ENCODE peak calls at places on chromosomes 2 and 18, in five cellular contexts. O is epithelial cell of esophagus, W is NCI-H774, S is NCI-H1417, Y is Right ventricle myocardium inferior. F is an unnamed sample.

GRCh38 chr2:83686863-83687262 is 772.2 kb downstream of the SUCLG1 start:
- DNase-seq in W (no peak), Y (no peak), O (peak), S (no peak), F (no peak)

GRCh38 chr18:41657189-41657588 is 297.8 kb upstream of the PIK3C3 start:
- DNase-seq in O (no peak), Y (no peak), S (no peak), W (no peak), F (no peak)

GRCh38 chr2:197628043-197628500 is 47.3 kb downstream of the RFTN2 start:
- DNase-seq in O (peak), W (no peak), S (no peak), Y (no peak), F (no peak)

GRCh38 chr2:215705771-215706261 is 269.9 kb upstream of the FN1 start:
- DNase-seq in W (no peak), S (no peak), O (no peak), Y (no peak), F (no peak)

GRCh38 chr2:73202156-73203054 is at the start of gene NOTO:
- DNase-seq in Y (no peak), W (no peak), S (no peak), O (peak), F (no peak)

GRCh38 chr2:160606336-160606735 is 112.7 kb upstream of the RBMS1 start:
- DNase-seq in O (no peak), S (no peak), W (no peak), Y (no peak), F (no peak)

GRCh38 chr2:88184762-88185161 is 14.6 kb downstream of the THNSL2 start:
- DNase-seq in O (no peak), S (no peak), Y (no peak), W (no peak), F (no peak)

GRCh38 chr2:21467910-21468309 is 344.1 kb downstream of the TDRD15 start:
- DNase-seq in S (no peak), W (no peak), O (no peak), Y (no peak), F (no peak)

GRCh38 chr2:138985881-138986280 is 205.7 kb upstream of the NXPH2 start:
- DNase-seq in O (no peak), W (no peak), S (no peak), Y (no peak), F (no peak)

GRCh38 chr2:88711331-88711730 is 19.9 kb downstream of the RPIA start:
- DNase-seq in W (no peak), S (no peak), O (no peak), Y (no peak), F (no peak)

GRCh38 chr2:15023231-15023630 is 390.7 kb downstream of the LRATD1 start:
- DNase-seq in S (no peak), W (no peak), O (peak), Y (no peak), F (no peak)

GRCh38 chr2:226086190-226086589 is 686.7 kb downstream of the NYAP2 start:
- DNase-seq in Y (no peak), W (no peak), O (no peak), S (no peak), F (no peak)

GRCh38 chr2:144996225-144996795 is 476.4 kb upstream of the ZEB2 start:
- DNase-seq in O (no peak), Y (no peak), W (no peak), S (no peak), F (no peak)

GRCh38 chr2:195473802-195474201 is 183.2 kb upstream of the SLC39A10 start:
- DNase-seq in S (no peak), W (no peak), Y (no peak), O (no peak), F (no peak)

GRCh38 chr18:72848534-72849237 is 19.1 kb downstream of the NETO1 start:
- DNase-seq in S (no peak), W (no peak), Y (no peak), O (peak), F (no peak)

GRCh38 chr18:31042391-31043181 is at the start of gene DSC3:
- DNase-seq in W (no peak), O (peak), S (no peak), Y (peak), F (peak)

GRCh38 chr2:236748801-236749200 is 179.2 kb downstream of the ACKR3 start:
- DNase-seq in W (no peak), O (no peak), S (no peak), Y (no peak), F (no peak)

GRCh38 chr18:74918276-74918675 is 290.7 kb downstream of the PTGR3 start:
- DNase-seq in Y (no peak), W (no peak), O (peak), S (no peak), F (no peak)

GRCh38 chr2:16548036-16548435 is 117.6 kb downstream of the CYRIA start:
- DNase-seq in S (no peak), O (no peak), W (no peak), Y (no peak), F (no peak)

GRCh38 chr2:235468978-235469694 is 24.7 kb upstream of the AGAP1 start:
- DNase-seq in S (peak), O (peak), Y (no peak), W (no peak), F (no peak)

GRCh38 chr2:196063773-196064172 is 4.9 kb downstream of the DNAH7 start:
- DNase-seq in O (no peak), W (no peak), Y (no peak), S (no peak), F (no peak)

GRCh38 chr2:17254421-17254820 is 263.8 kb downstream of the RAD51AP2 start:
- DNase-seq in S (no peak), Y (no peak), O (peak), W (no peak), F (no peak)

GRCh38 chr2:28477087-28477486 is 18.8 kb upstream of the PLB1 start:
- DNase-seq in S (no peak), O (no peak), W (no peak), Y (no peak), F (no peak)